ENCODE peak calls at places on chromosomes 5 and 9, in ten cellular contexts. One of them, this sample, is unnamed.

GRCh38 chr9:88807426-88807825 is 183.8 kb upstream of the S1PR3 start:
- DNase-seq in body of pancreas: no peak
- DNase-seq in fibroblast of pulmonary artery: no peak
- DNase-seq in foreskin fibroblast: no peak
- DNase-seq in heart right ventricle: no peak
- DNase-seq in spleen: no peak
- DNase-seq in astrocyte of the cerebellum: no peak
- DNase-seq in hepatocyte: no peak
- DNase-seq in gastrocnemius medialis: no peak
- DNase-seq in brain microvascular endothelial cell: no peak
- DNase-seq in this sample: no peak

GRCh38 chr9:35756743-35757526 is 2.9 kb upstream of the MSMP start:
- DNase-seq in brain microvascular endothelial cell: no peak
- DNase-seq in spleen: peak
- DNase-seq in heart right ventricle: peak
- DNase-seq in foreskin fibroblast: no peak
- DNase-seq in astrocyte of the cerebellum: no peak
- DNase-seq in body of pancreas: peak
- DNase-seq in gastrocnemius medialis: peak
- DNase-seq in hepatocyte: peak
- DNase-seq in fibroblast of pulmonary artery: no peak
- DNase-seq in this sample: no peak

GRCh38 chr9:134379774-134380431 is 53.6 kb downstream of the RXRA start:
- DNase-seq in fibroblast of pulmonary artery: no peak
- DNase-seq in spleen: no peak
- DNase-seq in brain microvascular endothelial cell: peak
- DNase-seq in body of pancreas: peak
- DNase-seq in foreskin fibroblast: no peak
- DNase-seq in hepatocyte: no peak
- DNase-seq in heart right ventricle: no peak
- DNase-seq in gastrocnemius medialis: no peak
- DNase-seq in astrocyte of the cerebellum: no peak
- DNase-seq in this sample: no peak

GRCh38 chr5:177470759-177471536 is 2.5 kb downstream of the DBN1 start:
- DNase-seq in fibroblast of pulmonary artery: no peak
- DNase-seq in body of pancreas: no peak
- DNase-seq in brain microvascular endothelial cell: peak
- DNase-seq in astrocyte of the cerebellum: no peak
- DNase-seq in hepatocyte: no peak
- DNase-seq in spleen: no peak
- DNase-seq in gastrocnemius medialis: no peak
- DNase-seq in foreskin fibroblast: no peak
- DNase-seq in heart right ventricle: no peak
- DNase-seq in this sample: no peak

GRCh38 chr9:14213504-14213903 is 100.4 kb downstream of the NFIB start:
- DNase-seq in astrocyte of the cerebellum: no peak
- DNase-seq in fibroblast of pulmonary artery: no peak
- DNase-seq in heart right ventricle: no peak
- DNase-seq in spleen: no peak
- DNase-seq in gastrocnemius medialis: no peak
- DNase-seq in brain microvascular endothelial cell: no peak
- DNase-seq in foreskin fibroblast: no peak
- DNase-seq in hepatocyte: no peak
- DNase-seq in body of pancreas: no peak
- DNase-seq in this sample: no peak

GRCh38 chr5:133735346-133735745 is 123.0 kb upstream of the FSTL4 start:
- DNase-seq in astrocyte of the cerebellum: no peak
- DNase-seq in body of pancreas: no peak
- DNase-seq in fibroblast of pulmonary artery: peak
- DNase-seq in spleen: no peak
- DNase-seq in brain microvascular endothelial cell: peak
- DNase-seq in foreskin fibroblast: peak
- DNase-seq in gastrocnemius medialis: no peak
- DNase-seq in hepatocyte: no peak
- DNase-seq in heart right ventricle: no peak
- DNase-seq in this sample: no peak

GRCh38 chr5:10648806-10649517 is 85.1 kb downstream of the ANKRD33B start:
- DNase-seq in hepatocyte: no peak
- DNase-seq in spleen: peak
- DNase-seq in body of pancreas: no peak
- DNase-seq in foreskin fibroblast: no peak
- DNase-seq in fibroblast of pulmonary artery: no peak
- DNase-seq in astrocyte of the cerebellum: no peak
- DNase-seq in gastrocnemius medialis: no peak
- DNase-seq in brain microvascular endothelial cell: no peak
- DNase-seq in heart right ventricle: no peak
- DNase-seq in this sample: no peak

GRCh38 chr5:58362135-58362534 is 97.8 kb downstream of the PLK2 start:
- DNase-seq in foreskin fibroblast: no peak
- DNase-seq in hepatocyte: no peak
- DNase-seq in astrocyte of the cerebellum: no peak
- DNase-seq in gastrocnemius medialis: no peak
- DNase-seq in spleen: no peak
- DNase-seq in fibroblast of pulmonary artery: no peak
- DNase-seq in heart right ventricle: peak
- DNase-seq in body of pancreas: no peak
- DNase-seq in brain microvascular endothelial cell: no peak
- DNase-seq in this sample: no peak

GRCh38 chr9:133251773-133252172 is 23.2 kb downstream of the ABO start:
- DNase-seq in spleen: no peak
- DNase-seq in heart right ventricle: no peak
- DNase-seq in brain microvascular endothelial cell: no peak
- DNase-seq in fibroblast of pulmonary artery: no peak
- DNase-seq in hepatocyte: no peak
- DNase-seq in foreskin fibroblast: no peak
- DNase-seq in gastrocnemius medialis: no peak
- DNase-seq in astrocyte of the cerebellum: no peak
- DNase-seq in body of pancreas: no peak
- DNase-seq in this sample: no peak

GRCh38 chr9:16653491-16654407 is 216.7 kb downstream of the BNC2 start:
- DNase-seq in body of pancreas: no peak
- DNase-seq in spleen: no peak
- DNase-seq in foreskin fibroblast: no peak
- DNase-seq in brain microvascular endothelial cell: no peak
- DNase-seq in astrocyte of the cerebellum: no peak
- DNase-seq in fibroblast of pulmonary artery: peak
- DNase-seq in gastrocnemius medialis: no peak
- DNase-seq in hepatocyte: peak
- DNase-seq in heart right ventricle: peak
- DNase-seq in this sample: no peak

GRCh38 chr5:91007251-91007650 is 375.9 kb downstream of the ARRDC3 start:
- DNase-seq in spleen: no peak
- DNase-seq in body of pancreas: no peak
- DNase-seq in heart right ventricle: no peak
- DNase-seq in brain microvascular endothelial cell: no peak
- DNase-seq in hepatocyte: no peak
- DNase-seq in gastrocnemius medialis: no peak
- DNase-seq in fibroblast of pulmonary artery: no peak
- DNase-seq in foreskin fibroblast: no peak
- DNase-seq in astrocyte of the cerebellum: no peak
- DNase-seq in this sample: no peak

GRCh38 chr5:146034605-146035004 is 70.8 kb downstream of the PLAC8L1 start:
- DNase-seq in astrocyte of the cerebellum: no peak
- DNase-seq in hepatocyte: no peak
- DNase-seq in fibroblast of pulmonary artery: no peak
- DNase-seq in gastrocnemius medialis: no peak
- DNase-seq in brain microvascular endothelial cell: no peak
- DNase-seq in heart right ventricle: no peak
- DNase-seq in foreskin fibroblast: no peak
- DNase-seq in body of pancreas: no peak
- DNase-seq in spleen: no peak
- DNase-seq in this sample: no peak

DNA sequence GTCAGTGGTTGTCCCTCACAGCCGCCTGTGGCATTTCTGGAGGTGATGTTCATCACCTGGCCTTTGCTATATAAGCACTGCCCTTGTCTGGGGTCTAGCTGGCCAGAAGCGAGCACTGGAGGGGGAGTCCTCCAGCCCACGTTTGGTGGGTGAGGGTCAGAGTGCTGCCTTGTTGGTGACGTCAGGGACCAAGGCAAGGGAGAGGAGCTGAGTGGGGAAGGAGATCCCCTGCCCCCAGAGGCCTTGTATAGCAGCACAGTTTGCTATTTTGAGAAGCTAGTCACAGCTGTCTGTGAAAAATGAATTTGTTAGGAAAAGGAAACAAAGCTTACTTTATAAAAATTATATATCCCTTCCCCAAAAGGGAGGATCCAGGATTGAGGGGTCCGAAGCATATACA is 49.8 kb downstream of the SYK start:
- DNase-seq in foreskin fibroblast: no peak
- DNase-seq in astrocyte of the cerebellum: no peak
- DNase-seq in heart right ventricle: no peak
- DNase-seq in spleen: no peak
- DNase-seq in brain microvascular endothelial cell: no peak
- DNase-seq in fibroblast of pulmonary artery: no peak
- DNase-seq in hepatocyte: no peak
- DNase-seq in gastrocnemius medialis: no peak
- DNase-seq in body of pancreas: no peak
- DNase-seq in this sample: no peak
- TF ChIP-seq CTCF in foreskin fibroblast: no peak
- TF ChIP-seq CTCF in astrocyte of the cerebellum: no peak
- TF ChIP-seq CTCF in heart right ventricle: no peak
- TF ChIP-seq CTCF in spleen: no peak
- TF ChIP-seq CTCF in brain microvascular endothelial cell: no peak
- TF ChIP-seq CTCF in fibroblast of pulmonary artery: no peak
- TF ChIP-seq CTCF in hepatocyte: no peak
- TF ChIP-seq CTCF in gastrocnemius medialis: no peak
- TF ChIP-seq CTCF in body of pancreas: no peak
- TF ChIP-seq CTCF in this sample: no peak

DNA sequence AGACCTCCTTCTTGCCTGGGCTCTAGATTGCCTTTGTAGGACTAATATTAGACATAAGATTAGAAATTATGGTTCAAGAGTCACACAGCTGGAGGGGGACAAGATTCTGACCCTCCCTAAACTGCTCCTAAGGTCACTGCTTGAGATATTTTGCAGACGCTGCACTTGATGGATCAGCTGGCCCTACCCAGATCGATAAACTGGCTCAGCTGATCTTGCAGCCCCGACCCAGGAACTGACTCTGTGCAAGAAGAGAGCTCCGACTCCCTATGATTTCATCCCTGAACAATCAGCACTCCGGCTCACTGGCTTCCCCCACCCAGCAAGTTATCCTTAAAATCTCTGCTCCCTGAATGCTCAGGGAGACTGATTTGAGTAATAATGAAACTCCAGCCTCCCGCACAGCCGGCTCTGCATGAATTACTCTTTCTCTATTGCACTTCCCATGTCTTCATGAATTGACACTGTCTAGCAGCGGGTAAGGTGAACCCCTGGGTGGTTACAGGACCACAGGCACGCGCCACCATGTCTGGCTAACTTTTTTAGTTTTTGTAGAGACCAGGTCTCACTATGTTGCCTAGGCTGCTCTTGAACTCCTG is 17.0 kb upstream of the NANS start:
- DNase-seq in foreskin fibroblast: no peak
- DNase-seq in fibroblast of pulmonary artery: no peak
- DNase-seq in hepatocyte: no peak
- DNase-seq in body of pancreas: no peak
- DNase-seq in astrocyte of the cerebellum: no peak
- DNase-seq in gastrocnemius medialis: no peak
- DNase-seq in spleen: no peak
- DNase-seq in heart right ventricle: no peak
- DNase-seq in brain microvascular endothelial cell: no peak
- DNase-seq in this sample: no peak
- H3K4me3 ChIP-seq in foreskin fibroblast: no peak
- H3K4me3 ChIP-seq in fibroblast of pulmonary artery: no peak
- H3K4me3 ChIP-seq in hepatocyte: no peak
- H3K4me3 ChIP-seq in body of pancreas: no peak
- H3K4me3 ChIP-seq in astrocyte of the cerebellum: no peak
- H3K4me3 ChIP-seq in gastrocnemius medialis: no peak
- H3K4me3 ChIP-seq in spleen: no peak
- H3K4me3 ChIP-seq in heart right ventricle: no peak
- H3K4me3 ChIP-seq in brain microvascular endothelial cell: no peak
- H3K4me3 ChIP-seq in this sample: no peak

GRCh38 chr9:96437454-96437853 is 12.5 kb upstream of the HABP4 start:
- DNase-seq in foreskin fibroblast: no peak
- DNase-seq in gastrocnemius medialis: no peak
- DNase-seq in hepatocyte: no peak
- DNase-seq in astrocyte of the cerebellum: no peak
- DNase-seq in spleen: no peak
- DNase-seq in brain microvascular endothelial cell: no peak
- DNase-seq in fibroblast of pulmonary artery: no peak
- DNase-seq in heart right ventricle: no peak
- DNase-seq in body of pancreas: no peak
- DNase-seq in this sample: no peak

GRCh38 chr9:96436456-96437126 is 13.4 kb upstream of the HABP4 start:
- DNase-seq in foreskin fibroblast: no peak
- DNase-seq in spleen: no peak
- DNase-seq in gastrocnemius medialis: no peak
- DNase-seq in fibroblast of pulmonary artery: no peak
- DNase-seq in heart right ventricle: no peak
- DNase-seq in body of pancreas: no peak
- DNase-seq in brain microvascular endothelial cell: no peak
- DNase-seq in astrocyte of the cerebellum: no peak
- DNase-seq in hepatocyte: no peak
- DNase-seq in this sample: no peak

GRCh38 chr9:96440671-96441199 is 9.2 kb upstream of the HABP4 start:
- DNase-seq in brain microvascular endothelial cell: no peak
- DNase-seq in fibroblast of pulmonary artery: no peak
- DNase-seq in gastrocnemius medialis: no peak
- DNase-seq in heart right ventricle: no peak
- DNase-seq in hepatocyte: no peak
- DNase-seq in body of pancreas: no peak
- DNase-seq in spleen: no peak
- DNase-seq in astrocyte of the cerebellum: no peak
- DNase-seq in foreskin fibroblast: no peak
- DNase-seq in this sample: no peak

GRCh38 chr9:96436063-96436455 is 13.9 kb upstream of the HABP4 start:
- DNase-seq in foreskin fibroblast: no peak
- DNase-seq in spleen: no peak
- DNase-seq in brain microvascular endothelial cell: no peak
- DNase-seq in fibroblast of pulmonary artery: no peak
- DNase-seq in gastrocnemius medialis: no peak
- DNase-seq in heart right ventricle: no peak
- DNase-seq in astrocyte of the cerebellum: no peak
- DNase-seq in hepatocyte: no peak
- DNase-seq in body of pancreas: no peak
- DNase-seq in this sample: no peak

GRCh38 chr9:96435345-96435744 is 14.6 kb upstream of the HABP4 start:
- DNase-seq in astrocyte of the cerebellum: no peak
- DNase-seq in hepatocyte: no peak
- DNase-seq in fibroblast of pulmonary artery: no peak
- DNase-seq in heart right ventricle: no peak
- DNase-seq in brain microvascular endothelial cell: no peak
- DNase-seq in spleen: no peak
- DNase-seq in gastrocnemius medialis: no peak
- DNase-seq in body of pancreas: no peak
- DNase-seq in foreskin fibroblast: no peak
- DNase-seq in this sample: no peak
- TF ChIP-seq CTCF in astrocyte of the cerebellum: no peak
- TF ChIP-seq CTCF in hepatocyte: no peak
- TF ChIP-seq CTCF in fibroblast of pulmonary artery: no peak
- TF ChIP-seq CTCF in heart right ventricle: no peak
- TF ChIP-seq CTCF in brain microvascular endothelial cell: no peak
- TF ChIP-seq CTCF in spleen: no peak
- TF ChIP-seq CTCF in gastrocnemius medialis: no peak
- TF ChIP-seq CTCF in body of pancreas: no peak
- TF ChIP-seq CTCF in foreskin fibroblast: no peak
- TF ChIP-seq CTCF in this sample: no peak

DNA sequence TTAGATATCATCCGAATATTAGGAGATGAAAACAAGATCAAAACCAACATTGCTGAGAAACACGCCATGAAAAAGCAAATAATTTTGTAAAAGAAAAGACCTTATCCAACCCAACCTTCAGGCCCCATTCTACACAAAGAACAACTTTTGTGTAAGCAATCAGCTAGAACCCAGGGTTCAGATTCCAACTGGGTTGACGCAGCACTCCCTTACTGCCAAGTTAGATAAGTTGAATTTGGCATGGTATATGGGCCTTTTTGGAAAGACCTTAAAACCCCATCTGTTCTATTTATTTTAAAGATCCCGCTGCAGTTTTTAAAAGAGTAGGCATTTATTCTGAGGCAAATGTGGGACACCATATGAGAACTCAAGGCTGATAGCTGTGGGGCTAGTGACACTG is 2033.8 kb upstream of the WWC1 start:
- DNase-seq in astrocyte of the cerebellum: no peak
- DNase-seq in foreskin fibroblast: no peak
- DNase-seq in fibroblast of pulmonary artery: peak
- DNase-seq in hepatocyte: no peak
- DNase-seq in brain microvascular endothelial cell: no peak
- DNase-seq in spleen: no peak
- DNase-seq in gastrocnemius medialis: no peak
- DNase-seq in heart right ventricle: no peak
- DNase-seq in body of pancreas: no peak
- DNase-seq in this sample: no peak
- H3K4me3 ChIP-seq in astrocyte of the cerebellum: no peak
- H3K4me3 ChIP-seq in foreskin fibroblast: no peak
- H3K4me3 ChIP-seq in fibroblast of pulmonary artery: no peak
- H3K4me3 ChIP-seq in hepatocyte: no peak
- H3K4me3 ChIP-seq in brain microvascular endothelial cell: no peak
- H3K4me3 ChIP-seq in spleen: no peak
- H3K4me3 ChIP-seq in gastrocnemius medialis: no peak
- H3K4me3 ChIP-seq in heart right ventricle: no peak
- H3K4me3 ChIP-seq in body of pancreas: no peak
- H3K4me3 ChIP-seq in this sample: no peak

This sample was measured in retinal pigment epithelial cell.